ENCODE peak calls at places on chromosomes 7 and 10, in eight cellular contexts. S is iPS DF 6.9, D is transverse colon, O is neural progenitor cell, M is BE2C, R is right lobe of liver, Q is right cardiac atrium, Z is heart right ventricle. L is an unnamed sample. For H3K27me3, the result is how much of the 10 kb centered on the place peaks cover.

GRCh38 chr7:140646931-140647647 is 6.5 kb upstream of the DENND2A start:
- DNase-seq in S (no peak), D (peak), O (peak), M (peak), R (no peak), Q (no peak), Z (no peak), L (peak)

GRCh38 chr7:82375713-82376112 is 67.9 kb downstream of the CACNA2D1 start:
- DNase-seq in S (no peak), D (no peak), O (no peak), M (peak), R (no peak), Q (no peak), Z (no peak), L (no peak)

GRCh38 chr10:124611738-124612137 is 132.4 kb downstream of the FAM53B start:
- DNase-seq in S (no peak), D (peak), O (no peak), M (no peak), R (no peak), Q (no peak), Z (no peak), L (no peak)

GRCh38 chr10:4740471-4740870 is 85.5 kb upstream of the AKR1E2 start:
- DNase-seq in S (no peak), D (no peak), O (no peak), M (no peak), R (no peak), Q (no peak), Z (no peak), L (peak)

GRCh38 chr10:13872411-13872810 is 285.6 kb downstream of the PRPF18 start:
- DNase-seq in S (no peak), D (no peak), O (no peak), M (no peak), R (no peak), Q (no peak), Z (no peak), L (peak)

GRCh38 chr10:109205929-109206585 is 717.3 kb downstream of the XPNPEP1 start:
- DNase-seq in S (no peak), D (no peak), O (no peak), M (no peak), R (no peak), Q (no peak), Z (no peak), L (peak)

GRCh38 chr10:10313099-10313875 is 704.4 kb upstream of the CELF2 start:
- DNase-seq in S (no peak), D (no peak), O (no peak), M (no peak), R (no peak), Q (no peak), Z (no peak), L (no peak)

GRCh38 chr7:85765698-85766298 is 578.9 kb upstream of the SEMA3D start:
- DNase-seq in S (no peak), D (peak), O (peak), M (no peak), R (no peak), Q (no peak), Z (no peak), L (no peak)

GRCh38 chr10:63267414-63268138 is 134.4 kb downstream of the NRBF2 start:
- DNase-seq in S (no peak), D (no peak), O (peak), M (peak), R (no peak), Q (no peak), Z (peak), L (peak)

GRCh38 chr10:73131295-73131694 is 21.0 kb downstream of the NUDT13 start:
- DNase-seq in S (no peak), D (no peak), O (no peak), M (no peak), R (no peak), Q (no peak), Z (no peak), L (no peak)

GRCh38 chr7:140656548-140657515 is 15.9 kb upstream of the ADCK2 start:
- DNase-seq in S (no peak), D (peak), O (no peak), M (no peak), R (peak), Q (no peak), Z (peak), L (peak)

GRCh38 chr7:82288769-82289535 is 154.6 kb downstream of the CACNA2D1 start:
- DNase-seq in S (no peak), D (no peak), O (no peak), M (no peak), R (no peak), Q (no peak), Z (no peak), L (no peak)

GRCh38 chr7:51472017-51472296 is 155.3 kb upstream of the COBL start:
- DNase-seq in S (no peak), D (no peak), O (peak), M (no peak), R (no peak), Q (no peak), Z (no peak), L (no peak)
- H3K4me3 ChIP-seq in S (no peak), D (no peak), O (peak), M (peak), R (no peak), Q (no peak), Z (no peak), L (no peak)

GRCh38 chr10:93337309-93337721 is 144.8 kb downstream of the MYOF start:
- DNase-seq in S (no peak), D (no peak), O (no peak), M (no peak), R (no peak), Q (no peak), Z (no peak), L (no peak)
- H3K27me3 ChIP-seq in S (under half), D (under half), O (under half), M (under half), R (under half), Q (under half), Z (under half), L (under half)

GRCh38 chr7:133746847-133747246 is 380.3 kb upstream of the LRGUK start:
- DNase-seq in S (no peak), D (no peak), O (no peak), M (no peak), R (no peak), Q (no peak), Z (no peak), L (no peak)
- H3K4me3 ChIP-seq in S (no peak), D (no peak), O (no peak), M (no peak), R (no peak), Q (no peak), Z (no peak), L (no peak)

DNA sequence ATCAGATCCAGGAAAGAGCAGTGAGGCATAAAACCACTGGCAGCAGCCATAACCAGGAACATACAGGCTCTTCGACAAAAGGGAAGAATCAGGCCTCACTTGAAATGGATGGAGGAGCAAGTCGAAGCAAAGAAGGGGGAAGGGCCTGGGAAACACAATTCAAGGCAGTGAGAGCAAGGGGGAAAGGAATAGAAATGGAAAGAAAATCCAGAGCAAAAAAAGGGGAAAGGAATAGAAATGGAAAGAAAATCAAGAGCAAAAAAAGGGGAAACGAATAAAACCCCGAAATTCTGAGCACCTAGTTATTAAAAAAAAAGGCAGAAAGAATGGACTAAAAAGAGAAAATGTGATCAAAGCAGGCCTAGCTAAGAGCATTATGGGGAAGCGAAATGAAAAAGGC is 24.1 kb upstream of the PRKAR2B start:
- DNase-seq in S (no peak), D (no peak), O (no peak), M (no peak), R (no peak), Q (no peak), Z (no peak), L (no peak)
- H3K27me3 ChIP-seq in S (under half), D (under half), O (under half), M (under half), R (under half), Q (under half), Z (under half), L (under half)

GRCh38 chr7:157009170-157009777 is 1.2 kb downstream of the MNX1 start:
- DNase-seq in S (no peak), D (peak), O (peak), M (no peak), R (no peak), Q (no peak), Z (no peak), L (no peak)
- H3K4me3 ChIP-seq in S (no peak), D (peak), O (no peak), M (no peak), R (no peak), Q (peak), Z (no peak), L (peak)

GRCh38 chr10:67506083-67506756 is 189.8 kb downstream of the CTNNA3 start:
- DNase-seq in S (no peak), D (no peak), O (peak), M (no peak), R (no peak), Q (no peak), Z (no peak), L (peak)
- H3K27me3 ChIP-seq in S (under half), D (under half), O (under half), M (under half), R (under half), Q (under half), Z (under half), L (under half)

GRCh38 chr10:17984056-17984455 is 32.3 kb downstream of the SLC39A12 start:
- DNase-seq in S (no peak), D (no peak), O (no peak), M (no peak), R (no peak), Q (no peak), Z (no peak), L (no peak)

GRCh38 chr10:17981766-17982380 is 30.2 kb downstream of the SLC39A12 start:
- DNase-seq in S (no peak), D (no peak), O (no peak), M (no peak), R (no peak), Q (no peak), Z (no peak), L (no peak)

GRCh38 chr10:17981201-17981600 is 29.5 kb downstream of the SLC39A12 start:
- DNase-seq in S (no peak), D (no peak), O (no peak), M (no peak), R (no peak), Q (no peak), Z (no peak), L (peak)

GRCh38 chr10:17984563-17984962 is 32.8 kb downstream of the SLC39A12 start:
- DNase-seq in S (no peak), D (no peak), O (no peak), M (no peak), R (no peak), Q (no peak), Z (no peak), L (no peak)

DNA sequence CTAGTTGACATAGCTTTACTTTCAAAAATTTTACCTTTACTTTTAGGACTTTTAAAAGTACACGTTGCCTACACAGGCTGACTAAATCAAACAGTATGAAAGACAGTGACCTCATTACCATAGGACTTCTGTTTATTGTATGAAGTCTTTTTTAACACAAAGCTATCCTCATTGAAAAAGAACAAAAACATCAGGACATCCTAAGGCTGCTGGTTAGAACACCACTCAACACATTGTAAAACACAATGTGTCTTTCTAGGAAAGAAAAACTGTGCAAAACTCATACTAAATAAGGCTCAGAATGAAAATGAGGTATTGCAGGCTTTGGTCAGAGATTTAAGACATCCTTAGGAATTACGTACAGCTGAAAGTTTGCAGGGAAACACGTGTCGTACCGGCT is 29.1 kb downstream of the SLC39A12 start:
- DNase-seq in S (no peak), D (no peak), O (no peak), M (no peak), R (no peak), Q (no peak), Z (no peak), L (no peak)
- H3K4me3 ChIP-seq in S (no peak), D (no peak), O (no peak), M (no peak), R (no peak), Q (no peak), Z (no peak), L (no peak)

DNA sequence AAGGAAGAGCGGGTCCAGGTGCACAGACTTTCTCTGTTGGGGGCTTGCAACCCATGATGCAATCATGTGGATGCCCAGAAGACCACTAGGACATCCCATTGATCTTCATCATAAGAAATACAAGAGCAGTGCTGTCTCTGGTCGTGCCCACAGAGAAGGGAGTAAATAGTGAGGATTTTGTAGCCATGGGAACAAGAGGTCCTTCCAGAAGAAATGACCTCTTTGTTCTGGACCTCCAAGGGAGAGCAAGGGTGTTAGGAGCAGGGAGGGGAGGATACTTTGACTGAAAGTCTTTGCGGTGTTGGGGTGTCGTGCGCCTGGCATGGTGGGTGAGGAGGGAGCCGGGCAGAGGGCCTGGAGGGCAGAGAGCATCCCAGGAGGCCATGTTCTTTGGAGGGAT is 55.0 kb upstream of the EN2 start:
- DNase-seq in S (no peak), D (no peak), O (no peak), M (no peak), R (no peak), Q (no peak), Z (no peak), L (no peak)
- H3K27me3 ChIP-seq in S (under half), D (half or more), O (half or more), M (half or more), R (under half), Q (under half), Z (half or more), L (under half)

GRCh38 chr7:48088559-48089414 is at the start of gene UPP1:
- DNase-seq in S (no peak), D (peak), O (peak), M (peak), R (peak), Q (peak), Z (peak), L (peak)
- H3K4me3 ChIP-seq in S (peak), D (peak), O (peak), M (peak), R (peak), Q (peak), Z (peak), L (peak)

GRCh38 chr10:22349758-22350157 is 4.5 kb downstream of the SPAG6 start:
- DNase-seq in S (no peak), D (no peak), O (no peak), M (no peak), R (no peak), Q (no peak), Z (no peak), L (no peak)
- H3K27me3 ChIP-seq in S (under half), D (under half), O (half or more), M (under half), R (under half), Q (under half), Z (half or more), L (under half)